ENCODE peak calls at places on chromosomes 5 and 9, in six cellular contexts. One of them, this sample, is unnamed. For H3K4me1, the result is how much of the 10 kb centered on the place peaks cover.

GRCh38 chr5:97267767-97268166 is 84.7 kb upstream of the RIOK2 start:
- DNase-seq in esophagus squamous epithelium: no peak
- DNase-seq in stomach: no peak
- DNase-seq in gastrocnemius medialis: no peak
- DNase-seq in body of pancreas: no peak
- DNase-seq in A549: no peak
- DNase-seq in this sample: no peak

GRCh38 chr9:108535526-108535925 is 320.3 kb downstream of the ACTL7B start:
- DNase-seq in gastrocnemius medialis: no peak
- DNase-seq in body of pancreas: no peak
- DNase-seq in esophagus squamous epithelium: no peak
- DNase-seq in A549: peak
- DNase-seq in stomach: no peak
- DNase-seq in this sample: no peak

GRCh38 chr5:169980418-169981053 is at the start of gene INSYN2B:
- DNase-seq in A549: peak
- DNase-seq in esophagus squamous epithelium: no peak
- DNase-seq in stomach: peak
- DNase-seq in body of pancreas: peak
- DNase-seq in gastrocnemius medialis: no peak
- DNase-seq in this sample: peak

GRCh38 chr5:130002183-130002582 is 97.9 kb downstream of the CHSY3 start:
- DNase-seq in A549: no peak
- DNase-seq in body of pancreas: no peak
- DNase-seq in esophagus squamous epithelium: no peak
- DNase-seq in stomach: no peak
- DNase-seq in gastrocnemius medialis: no peak
- DNase-seq in this sample: no peak

GRCh38 chr9:89929721-89930480 is 325.1 kb downstream of the GADD45G start:
- DNase-seq in A549: no peak
- DNase-seq in esophagus squamous epithelium: no peak
- DNase-seq in gastrocnemius medialis: no peak
- DNase-seq in body of pancreas: no peak
- DNase-seq in stomach: no peak
- DNase-seq in this sample: no peak

GRCh38 chr5:159132429-159133040 is 32.8 kb upstream of the EBF1 start:
- DNase-seq in A549: no peak
- DNase-seq in gastrocnemius medialis: no peak
- DNase-seq in body of pancreas: no peak
- DNase-seq in stomach: no peak
- DNase-seq in esophagus squamous epithelium: no peak
- DNase-seq in this sample: no peak

GRCh38 chr5:63262191-63262981 is 683.8 kb downstream of the LRRC70 start:
- DNase-seq in esophagus squamous epithelium: no peak
- DNase-seq in stomach: no peak
- DNase-seq in A549: no peak
- DNase-seq in gastrocnemius medialis: no peak
- DNase-seq in body of pancreas: no peak
- DNase-seq in this sample: no peak

GRCh38 chr5:45042283-45042682 is 233.5 kb downstream of the MRPS30 start:
- DNase-seq in gastrocnemius medialis: no peak
- DNase-seq in body of pancreas: no peak
- DNase-seq in stomach: no peak
- DNase-seq in A549: no peak
- DNase-seq in esophagus squamous epithelium: no peak
- DNase-seq in this sample: no peak

GRCh38 chr9:97640290-97640689 is 6.7 kb downstream of the NCBP1 start:
- DNase-seq in body of pancreas: peak
- DNase-seq in A549: no peak
- DNase-seq in esophagus squamous epithelium: no peak
- DNase-seq in stomach: no peak
- DNase-seq in gastrocnemius medialis: no peak
- DNase-seq in this sample: no peak

GRCh38 chr5:126973193-126973592 is 57.2 kb downstream of the MARCHF3 start:
- DNase-seq in A549: no peak
- DNase-seq in body of pancreas: no peak
- DNase-seq in gastrocnemius medialis: no peak
- DNase-seq in esophagus squamous epithelium: no peak
- DNase-seq in stomach: no peak
- DNase-seq in this sample: no peak

GRCh38 chr5:134136771-134137170 is 22.3 kb downstream of the TCF7 start:
- DNase-seq in body of pancreas: peak
- DNase-seq in stomach: peak
- DNase-seq in gastrocnemius medialis: no peak
- DNase-seq in A549: no peak
- DNase-seq in esophagus squamous epithelium: no peak
- DNase-seq in this sample: peak

GRCh38 chr5:150356575-150357284 is 767 bp upstream of the TCOF1 start:
- DNase-seq in stomach: no peak
- DNase-seq in body of pancreas: no peak
- DNase-seq in esophagus squamous epithelium: no peak
- DNase-seq in A549: no peak
- DNase-seq in gastrocnemius medialis: no peak
- DNase-seq in this sample: no peak

GRCh38 chr5:78251663-78252284 is 42.7 kb downstream of the AP3B1 start:
- DNase-seq in body of pancreas: no peak
- DNase-seq in stomach: no peak
- DNase-seq in A549: no peak
- DNase-seq in gastrocnemius medialis: no peak
- DNase-seq in esophagus squamous epithelium: no peak
- DNase-seq in this sample: no peak

GRCh38 chr9:35792044-35792813 is 838 bp downstream of the NPR2 start:
- DNase-seq in gastrocnemius medialis: no peak
- DNase-seq in stomach: no peak
- DNase-seq in A549: no peak
- DNase-seq in body of pancreas: no peak
- DNase-seq in esophagus squamous epithelium: no peak
- DNase-seq in this sample: no peak

GRCh38 chr5:61346511-61346910 is 14.5 kb downstream of the ZSWIM6 start:
- DNase-seq in body of pancreas: no peak
- DNase-seq in esophagus squamous epithelium: no peak
- DNase-seq in gastrocnemius medialis: no peak
- DNase-seq in A549: no peak
- DNase-seq in stomach: no peak
- DNase-seq in this sample: no peak

GRCh38 chr9:20693068-20693467 is 9.0 kb downstream of the FOCAD start:
- DNase-seq in stomach: no peak
- DNase-seq in A549: no peak
- DNase-seq in esophagus squamous epithelium: no peak
- DNase-seq in gastrocnemius medialis: peak
- DNase-seq in body of pancreas: no peak
- DNase-seq in this sample: no peak

GRCh38 chr9:122810306-122810946 is 10.5 kb downstream of the OR1K1 start:
- DNase-seq in body of pancreas: peak
- DNase-seq in gastrocnemius medialis: peak
- DNase-seq in stomach: peak
- DNase-seq in esophagus squamous epithelium: no peak
- DNase-seq in A549: peak
- DNase-seq in this sample: peak

GRCh38 chr9:81132318-81132717 is 557.0 kb downstream of the TLE1 start:
- DNase-seq in stomach: no peak
- DNase-seq in A549: no peak
- DNase-seq in gastrocnemius medialis: no peak
- DNase-seq in esophagus squamous epithelium: no peak
- DNase-seq in body of pancreas: no peak
- DNase-seq in this sample: no peak

GRCh38 chr9:18071651-18072060 is 402.3 kb upstream of the ADAMTSL1 start:
- DNase-seq in esophagus squamous epithelium: no peak
- DNase-seq in A549: no peak
- DNase-seq in stomach: no peak
- DNase-seq in gastrocnemius medialis: no peak
- DNase-seq in body of pancreas: no peak
- DNase-seq in this sample: no peak

GRCh38 chr5:179805070-179805528 is 1.6 kb downstream of the MGAT4B start:
- DNase-seq in A549: no peak
- DNase-seq in gastrocnemius medialis: no peak
- DNase-seq in esophagus squamous epithelium: no peak
- DNase-seq in body of pancreas: peak
- DNase-seq in stomach: peak
- DNase-seq in this sample: no peak

GRCh38 chr5:41843456-41844112 is 26.6 kb downstream of the OXCT1 start:
- DNase-seq in esophagus squamous epithelium: no peak
- DNase-seq in A549: peak
- DNase-seq in gastrocnemius medialis: no peak
- DNase-seq in body of pancreas: peak
- DNase-seq in stomach: no peak
- DNase-seq in this sample: no peak

GRCh38 chr9:116000748-116001329 is 152.8 kb upstream of the PAPPA start:
- DNase-seq in body of pancreas: peak
- DNase-seq in esophagus squamous epithelium: no peak
- DNase-seq in gastrocnemius medialis: no peak
- DNase-seq in stomach: peak
- DNase-seq in A549: no peak
- DNase-seq in this sample: no peak

GRCh38 chr5:54882841-54883240 is 102.6 kb downstream of the ESM1 start:
- DNase-seq in esophagus squamous epithelium: no peak
- DNase-seq in A549: no peak
- DNase-seq in body of pancreas: no peak
- DNase-seq in gastrocnemius medialis: no peak
- DNase-seq in stomach: no peak
- DNase-seq in this sample: no peak

GRCh38 chr5:145903862-145904261 is 31.0 kb upstream of the GRXCR2 start:
- DNase-seq in A549: no peak
- DNase-seq in esophagus squamous epithelium: no peak
- DNase-seq in gastrocnemius medialis: no peak
- DNase-seq in stomach: no peak
- DNase-seq in body of pancreas: no peak
- DNase-seq in this sample: no peak

GRCh38 chr9:12777149-12778010 is 2.6 kb downstream of the LURAP1L start:
- DNase-seq in gastrocnemius medialis: no peak
- DNase-seq in body of pancreas: no peak
- DNase-seq in A549: no peak
- DNase-seq in esophagus squamous epithelium: no peak
- DNase-seq in stomach: no peak
- DNase-seq in this sample: no peak

GRCh38 chr5:153752890-153753289 is 262.4 kb downstream of the GRIA1 start:
- DNase-seq in gastrocnemius medialis: no peak
- DNase-seq in esophagus squamous epithelium: no peak
- DNase-seq in stomach: no peak
- DNase-seq in body of pancreas: no peak
- DNase-seq in A549: no peak
- DNase-seq in this sample: no peak

GRCh38 chr5:153755913-153756500 is 265.5 kb downstream of the GRIA1 start:
- DNase-seq in gastrocnemius medialis: no peak
- DNase-seq in body of pancreas: no peak
- DNase-seq in esophagus squamous epithelium: no peak
- DNase-seq in stomach: no peak
- DNase-seq in A549: no peak
- DNase-seq in this sample: no peak

GRCh38 chr5:153753645-153754432 is 263.4 kb downstream of the GRIA1 start:
- DNase-seq in gastrocnemius medialis: no peak
- DNase-seq in body of pancreas: no peak
- DNase-seq in esophagus squamous epithelium: no peak
- DNase-seq in A549: no peak
- DNase-seq in stomach: no peak
- DNase-seq in this sample: no peak

GRCh38 chr5:153756540-153756939 is 266.1 kb downstream of the GRIA1 start:
- DNase-seq in esophagus squamous epithelium: no peak
- DNase-seq in A549: no peak
- DNase-seq in body of pancreas: no peak
- DNase-seq in gastrocnemius medialis: no peak
- DNase-seq in stomach: no peak
- DNase-seq in this sample: no peak
- TF ChIP-seq CTCF in esophagus squamous epithelium: no peak
- TF ChIP-seq CTCF in A549: no peak
- TF ChIP-seq CTCF in body of pancreas: no peak
- TF ChIP-seq CTCF in gastrocnemius medialis: no peak
- TF ChIP-seq CTCF in stomach: no peak
- TF ChIP-seq CTCF in this sample: no peak

GRCh38 chr5:9553561-9553960 is 7.7 kb upstream of the SEMA5A start:
- DNase-seq in gastrocnemius medialis: no peak
- DNase-seq in stomach: no peak
- DNase-seq in A549: no peak
- DNase-seq in body of pancreas: no peak
- DNase-seq in esophagus squamous epithelium: no peak
- DNase-seq in this sample: no peak
- H3K27ac ChIP-seq in gastrocnemius medialis: no peak
- H3K27ac ChIP-seq in stomach: no peak
- H3K27ac ChIP-seq in A549: no peak
- H3K27ac ChIP-seq in body of pancreas: no peak
- H3K27ac ChIP-seq in esophagus squamous epithelium: peak
- H3K27ac ChIP-seq in this sample: no peak

DNA sequence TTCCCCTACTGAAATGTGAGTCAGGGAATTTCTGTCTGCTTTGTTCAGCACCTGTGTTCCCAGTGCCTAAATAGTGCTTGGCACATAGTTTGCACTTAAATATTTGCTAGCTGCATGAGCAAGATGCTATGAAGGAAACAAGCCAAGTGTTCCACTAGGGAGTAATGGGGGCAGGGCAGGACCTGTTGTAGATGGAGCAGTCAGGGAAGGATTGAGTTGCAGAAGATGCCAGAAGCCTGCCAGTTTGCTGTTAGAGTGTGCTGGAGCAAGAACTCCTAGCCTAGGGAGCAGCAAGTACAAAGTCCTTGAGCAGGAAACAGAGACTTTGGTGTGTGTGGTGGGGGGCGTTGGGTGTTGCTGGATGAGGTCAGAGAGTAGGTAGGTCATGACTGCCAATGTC is 87.5 kb downstream of the DAB2IP start:
- DNase-seq in A549: no peak
- DNase-seq in gastrocnemius medialis: peak
- DNase-seq in esophagus squamous epithelium: no peak
- DNase-seq in body of pancreas: peak
- DNase-seq in stomach: peak
- DNase-seq in this sample: no peak
- H3K4me1 ChIP-seq in A549: under half
- H3K4me1 ChIP-seq in gastrocnemius medialis: half or more
- H3K4me1 ChIP-seq in esophagus squamous epithelium: half or more
- H3K4me1 ChIP-seq in body of pancreas: half or more
- H3K4me1 ChIP-seq in stomach: half or more
- H3K4me1 ChIP-seq in this sample: half or more

GRCh38 chr5:112772095-112772494 is 34.4 kb downstream of the APC start:
- DNase-seq in body of pancreas: no peak
- DNase-seq in stomach: no peak
- DNase-seq in gastrocnemius medialis: no peak
- DNase-seq in A549: no peak
- DNase-seq in esophagus squamous epithelium: no peak
- DNase-seq in this sample: no peak
- TF ChIP-seq CTCF in body of pancreas: no peak
- TF ChIP-seq CTCF in stomach: no peak
- TF ChIP-seq CTCF in gastrocnemius medialis: no peak
- TF ChIP-seq CTCF in A549: no peak
- TF ChIP-seq CTCF in esophagus squamous epithelium: no peak
- TF ChIP-seq CTCF in this sample: no peak

GRCh38 chr9:133332381-133332730 is 3.6 kb downstream of the SURF6 start:
- DNase-seq in gastrocnemius medialis: no peak
- DNase-seq in A549: no peak
- DNase-seq in stomach: no peak
- DNase-seq in body of pancreas: peak
- DNase-seq in esophagus squamous epithelium: no peak
- DNase-seq in this sample: no peak
- H3K27ac ChIP-seq in gastrocnemius medialis: no peak
- H3K27ac ChIP-seq in A549: no peak
- H3K27ac ChIP-seq in stomach: no peak
- H3K27ac ChIP-seq in body of pancreas: no peak
- H3K27ac ChIP-seq in esophagus squamous epithelium: no peak
- H3K27ac ChIP-seq in this sample: no peak

DNA sequence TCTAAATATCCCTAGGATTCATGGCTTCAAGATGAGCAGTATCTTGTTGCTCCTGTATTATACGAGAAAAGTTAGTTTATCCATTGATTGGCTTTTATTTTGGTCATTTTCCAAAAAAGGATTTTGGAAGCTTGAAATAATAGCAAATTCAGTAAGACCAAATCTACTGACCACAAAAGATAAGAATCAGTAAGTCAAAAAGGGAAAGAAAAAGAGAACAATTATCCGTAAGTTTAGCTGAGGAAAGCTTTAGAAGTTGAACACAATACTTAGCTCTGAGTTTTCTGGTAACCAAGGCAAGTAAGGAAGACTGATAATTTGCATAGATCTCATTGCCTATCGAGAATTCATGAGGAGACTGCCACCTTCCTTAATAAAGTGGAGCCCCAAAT is 9.1 kb downstream of the TGFBR1 start:
- DNase-seq in gastrocnemius medialis: no peak
- DNase-seq in body of pancreas: no peak
- DNase-seq in stomach: no peak
- DNase-seq in A549: no peak
- DNase-seq in esophagus squamous epithelium: no peak
- DNase-seq in this sample: no peak
- H3K4me1 ChIP-seq in gastrocnemius medialis: half or more
- H3K4me1 ChIP-seq in body of pancreas: under half
- H3K4me1 ChIP-seq in stomach: half or more
- H3K4me1 ChIP-seq in A549: under half
- H3K4me1 ChIP-seq in esophagus squamous epithelium: under half
- H3K4me1 ChIP-seq in this sample: half or more